ENCODE peak calls at places on chromosomes 3 and 15, in six cellular contexts. U is activated CD8-positive, alpha-beta T cell treated with anti-CD3 and anti-CD28 coated beads, Interleukin-2, amount 10 ng/mL, durations not matched to agents 7 days and 5 days; T is activated T-cell treated with anti-CD3 and anti-CD28 coated beads for 4 hours; W is DMS79; M is activated gamma-delta T cell treated with Interleukin-2 at 50 U/mL for 16 hours; P is naive thymus-derived CD8-positive, alpha-beta T cell. F is an unnamed sample.

GRCh38 chr3:37132334-37132733 is 42.0 kb downstream of the LRRFIP2 start:
- DNase-seq in T (no peak), P (no peak), M (no peak), U (no peak), W (no peak), F (no peak)

GRCh38 chr15:74543043-74543422 is 2.0 kb downstream of the ARID3B start:
- DNase-seq in M (no peak), W (no peak), P (no peak), T (no peak), U (no peak), F (no peak)

GRCh38 chr3:25478964-25479726 is 51.1 kb downstream of the RARB start:
- DNase-seq in W (no peak), T (no peak), P (no peak), M (no peak), U (no peak), F (no peak)

GRCh38 chr3:195081242-195081963 is 189.6 kb downstream of the XXYLT1 start:
- DNase-seq in P (no peak), T (no peak), U (no peak), W (peak), M (no peak), F (no peak)

GRCh38 chr15:94324835-94325767 is 93.7 kb downstream of the MCTP2 start:
- DNase-seq in M (peak), W (no peak), P (no peak), U (peak), T (no peak), F (no peak)

GRCh38 chr3:59189561-59190338 is 139.9 kb upstream of the CFAP20DC start:
- DNase-seq in M (no peak), U (no peak), T (no peak), W (no peak), P (no peak), F (no peak)

GRCh38 chr15:77606142-77607034 is 26.3 kb downstream of the LINGO1 start:
- DNase-seq in U (no peak), T (no peak), M (no peak), W (no peak), P (no peak), F (no peak)

GRCh38 chr3:129587559-129588210 is 18.8 kb downstream of the PLXND1 start:
- DNase-seq in U (no peak), T (no peak), P (no peak), W (no peak), M (no peak), F (no peak)

GRCh38 chr3:176951144-176951543 is 246.1 kb downstream of the TBL1XR1 start:
- DNase-seq in U (no peak), M (no peak), T (no peak), W (no peak), P (no peak), F (no peak)

F was measured in testis.